ENCODE peak calls at places on chromosomes 5 and 9, in nine cellular contexts. B is CD8-positive, alpha-beta T cell; N is osteoblast; D is transverse colon; E is OCI-LY7; S is IMR-90; G is psoas muscle; F is cardiac muscle cell; K is CD8-positive, alpha-beta memory T cell. V is an unnamed sample. For H3K36me3, the result is how much of the 10 kb centered on the place peaks cover.

GRCh38 chr5:177303925-177304391 is 359 bp downstream of the PRELID1 start:
- DNase-seq in N (peak), F (no peak), D (no peak), G (no peak), E (peak), B (no peak), K (no peak), S (no peak), V (peak)

GRCh38 chr5:98975682-98976407 is 47.0 kb upstream of the CHD1 start:
- DNase-seq in K (peak), E (no peak), S (peak), G (no peak), N (no peak), B (no peak), D (no peak), F (no peak), V (no peak)

GRCh38 chr9:88477300-88477751 is 57.7 kb upstream of the NXNL2 start:
- DNase-seq in D (no peak), B (no peak), F (no peak), G (no peak), E (no peak), N (peak), K (no peak), S (peak), V (no peak)

GRCh38 chr5:145587308-145588071 is 247.7 kb downstream of the PRELID2 start:
- DNase-seq in E (no peak), D (no peak), G (no peak), S (peak), N (peak), B (no peak), F (no peak), K (no peak), V (no peak)

GRCh38 chr9:96135071-96135825 is 166.7 kb downstream of the HSD17B3 start:
- DNase-seq in N (peak), K (no peak), S (peak), B (no peak), D (no peak), E (no peak), G (no peak), F (no peak), V (no peak)

GRCh38 chr9:104858271-104858670 is 69.7 kb downstream of the ABCA1 start:
- DNase-seq in S (peak), D (no peak), F (no peak), K (no peak), N (peak), B (no peak), G (no peak), E (no peak), V (no peak)

GRCh38 chr9:87510251-87510683 is 12.6 kb downstream of the DAPK1 start:
- DNase-seq in K (no peak), G (no peak), D (no peak), F (no peak), E (no peak), B (no peak), S (no peak), N (no peak), V (no peak)

GRCh38 chr5:151156732-151157402 is 712 bp downstream of the ANXA6 start:
- DNase-seq in D (no peak), S (peak), N (no peak), F (peak), G (no peak), B (peak), E (no peak), K (no peak), V (no peak)

GRCh38 chr5:131148835-131149234 is 16.2 kb downstream of the HINT1 start:
- DNase-seq in S (no peak), B (no peak), D (no peak), E (no peak), K (no peak), N (no peak), G (no peak), F (no peak), V (no peak)
- H3K27ac ChIP-seq in S (no peak), B (no peak), D (no peak), E (no peak), K (no peak), N (no peak), G (no peak), F (no peak), V (no peak)

DNA sequence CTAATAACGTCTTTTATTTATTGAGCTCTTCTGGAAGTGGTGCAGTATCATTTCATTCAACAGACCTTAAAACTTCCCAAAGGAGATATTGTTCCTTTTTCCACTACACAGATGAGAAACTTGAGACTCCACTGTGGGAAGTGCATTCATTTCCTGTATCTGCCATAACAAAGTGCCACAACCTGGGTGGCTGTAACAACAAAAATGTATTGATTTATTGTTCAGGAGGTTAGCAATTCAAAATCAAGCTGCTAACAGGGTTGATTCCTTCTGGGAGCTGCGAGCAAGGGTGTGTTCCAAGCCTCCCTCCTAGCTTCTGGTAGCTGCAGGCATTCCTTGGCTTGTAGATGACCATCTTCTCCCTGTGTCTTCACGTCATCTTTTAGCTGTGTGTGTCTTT is 258.0 kb downstream of the MSX2 start:
- DNase-seq in F (no peak), G (no peak), S (no peak), E (no peak), B (no peak), N (no peak), D (no peak), K (no peak), V (no peak)
- H3K36me3 ChIP-seq in F (under half), G (under half), S (under half), E (under half), B (under half), N (under half), D (under half), K (under half), V (under half)

GRCh38 chr9:136454026-136454796 is 14.6 kb upstream of the INPP5E start:
- DNase-seq in N (no peak), D (no peak), B (no peak), G (no peak), E (no peak), S (no peak), F (no peak), K (no peak), V (no peak)
- H3K27ac ChIP-seq in N (no peak), D (no peak), B (no peak), G (no peak), E (no peak), S (no peak), F (no peak), K (no peak), V (no peak)

DNA sequence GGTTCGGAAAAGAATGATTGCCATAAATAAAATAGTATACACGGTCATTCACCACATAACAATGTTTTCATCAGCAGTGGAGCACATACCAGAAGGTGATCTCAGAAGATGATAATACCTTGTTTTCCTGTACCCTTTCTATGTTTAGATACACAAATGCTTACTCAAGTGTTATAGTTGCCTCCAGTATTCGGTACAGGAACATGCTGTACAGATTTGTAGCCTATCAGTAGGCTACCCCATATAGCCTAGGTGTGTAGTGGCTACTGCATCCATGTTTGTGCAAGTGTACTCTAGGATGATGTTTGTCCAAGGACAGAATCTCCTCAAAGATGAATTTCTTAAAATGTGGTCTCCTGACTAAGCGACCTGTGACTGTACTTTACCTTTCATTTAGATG is 59.2 kb downstream of the ICE1 start:
- DNase-seq in F (no peak), G (no peak), N (no peak), S (no peak), E (no peak), B (no peak), K (no peak), D (no peak), V (no peak)
- H3K36me3 ChIP-seq in F (under half), G (under half), N (under half), S (under half), E (under half), B (under half), K (under half), D (under half), V (under half)

GRCh38 chr5:93579561-93580386 is 1.2 kb downstream of the NR2F1-AS1 start:
- DNase-seq in G (peak), N (peak), S (peak), B (no peak), K (no peak), D (no peak), E (no peak), F (no peak), V (no peak)
- H3K27ac ChIP-seq in G (no peak), N (peak), S (peak), B (no peak), K (no peak), D (peak), E (no peak), F (no peak), V (no peak)

GRCh38 chr5:95748133-95748532 is 17.0 kb downstream of the RHOBTB3 start:
- DNase-seq in S (no peak), G (no peak), B (no peak), F (no peak), E (no peak), K (no peak), D (no peak), N (no peak), V (no peak)

GRCh38 chr5:95746194-95746593 is 15.1 kb downstream of the RHOBTB3 start:
- DNase-seq in B (no peak), N (no peak), G (no peak), F (no peak), E (no peak), D (no peak), S (no peak), K (no peak), V (no peak)

GRCh38 chr5:95743248-95743647 is 12.1 kb downstream of the RHOBTB3 start:
- DNase-seq in S (no peak), E (no peak), K (no peak), D (no peak), F (no peak), B (no peak), G (no peak), N (no peak), V (no peak)

GRCh38 chr5:95743877-95744276 is 12.7 kb downstream of the RHOBTB3 start:
- DNase-seq in S (no peak), N (no peak), G (no peak), E (no peak), F (no peak), D (no peak), B (no peak), K (no peak), V (no peak)

DNA sequence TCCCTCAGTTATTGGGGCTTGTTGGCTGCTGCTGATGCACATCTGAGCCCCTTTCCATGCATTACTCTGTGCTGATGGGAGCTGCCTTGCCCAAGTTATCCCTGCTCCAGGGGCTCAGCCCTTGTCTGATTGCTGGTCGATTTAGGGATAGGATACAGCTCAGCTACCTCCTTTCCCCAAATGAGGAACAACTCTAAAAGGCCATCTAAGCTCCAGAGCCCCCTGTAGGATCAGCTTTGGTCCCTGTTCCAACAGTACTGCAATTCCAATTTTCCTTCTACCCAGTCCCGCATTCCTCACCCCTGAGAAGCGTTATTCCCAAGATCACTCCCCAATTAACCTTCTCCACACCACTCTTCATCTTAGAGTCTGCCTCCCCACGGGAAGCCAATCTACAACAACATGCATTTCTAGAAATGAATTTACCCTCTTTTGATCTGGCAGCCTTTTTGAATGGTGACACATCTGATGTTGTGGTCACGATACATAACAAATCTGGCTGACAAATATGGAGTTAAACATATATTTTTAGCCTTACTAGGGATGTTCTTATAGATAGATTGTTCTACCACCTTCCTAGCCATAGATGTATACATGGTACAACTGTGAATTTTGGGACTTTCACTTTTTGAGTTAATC is 16.0 kb downstream of the RHOBTB3 start:
- DNase-seq in E (no peak), N (peak), K (no peak), F (no peak), D (no peak), G (no peak), B (no peak), S (no peak), V (no peak)
- H3K36me3 ChIP-seq in E (under half), N (half or more), K (under half), F (half or more), D (under half), G (half or more), B (under half), S (under half), V (under half)

V was measured in CD4-positive, CD25-positive, alpha-beta regulatory T cell.